ENCODE peak calls at places on chromosomes 11 and 22, in eight cellular contexts. K, Q, E, A, I, B, S and G are unnamed samples.

GRCh38 chr11:3826721-3827120 is 14.0 kb downstream of the RHOG start:
- DNase-seq in K (no peak), Q (no peak), E (no peak), A (no peak), I (no peak), B (no peak), S (no peak), G (no peak)

GRCh38 chr11:46694095-46694494 is 6.3 kb downstream of the ARHGAP1 start:
- DNase-seq in K (no peak), Q (no peak), E (no peak), A (no peak), I (no peak), B (no peak), S (no peak), G (no peak)

GRCh38 chr22:36151006-36151595 is 9.5 kb downstream of the APOL3 start:
- DNase-seq in K (no peak), Q (no peak), E (peak; percentile 42), A (no peak), I (no peak), B (no peak), S (peak; percentile 52), G (no peak)

GRCh38 chr22:26848244-26848920 is 191.0 kb downstream of the MIAT start:
- DNase-seq in K (no peak), Q (no peak), E (no peak), A (no peak), I (no peak), B (no peak), S (peak; percentile 75), G (no peak)

GRCh38 chr11:62140302-62141110 is 16.7 kb downstream of the INCENP start:
- DNase-seq in K (peak; percentile 23), Q (no peak), E (no peak), A (no peak), I (no peak), B (no peak), S (no peak), G (no peak)

GRCh38 chr22:23570681-23571080 is 9.4 kb downstream of the IGLL1 start:
- DNase-seq in K (no peak), Q (no peak), E (no peak), A (no peak), I (no peak), B (peak; percentile 43), S (no peak), G (no peak)

GRCh38 chr11:102240502-102240901 is 76.8 kb upstream of the BIRC3 start:
- DNase-seq in K (no peak), Q (no peak), E (no peak), A (no peak), I (no peak), B (no peak), S (peak; percentile 55), G (no peak)

GRCh38 chr11:121237686-121238658 is 54.6 kb upstream of the SC5D start:
- DNase-seq in K (no peak), Q (no peak), E (no peak), A (no peak), I (no peak), B (no peak), S (peak; percentile 54), G (no peak)

GRCh38 chr22:29306830-29307657 is 594 bp downstream of the GAS2L1 start:
- DNase-seq in K (peak; percentile 80), Q (peak; percentile 86), E (peak; percentile 67), A (peak; percentile 88), I (peak; percentile 74), B (peak; percentile 90), S (peak; percentile 83), G (no peak)

GRCh38 chr11:83724704-83725114 is 438.5 kb upstream of the CCDC90B start:
- DNase-seq in K (peak; percentile 76), Q (peak; percentile 22), E (peak; percentile 62), A (no peak), I (no peak), B (no peak), S (peak; percentile 28), G (no peak)

GRCh38 chr11:62816567-62816966 is 11.3 kb upstream of the NXF1 start:
- DNase-seq in K (no peak), Q (no peak), E (no peak), A (no peak), I (no peak), B (no peak), S (no peak), G (no peak)

GRCh38 chr11:2800655-2801531 is 84.7 kb downstream of the CDKN1C start:
- DNase-seq in K (peak; percentile 25), Q (peak; percentile 13), E (peak; percentile 13), A (peak; percentile 12), I (peak; percentile 9), B (peak; percentile 29), S (no peak), G (peak; percentile 32)

GRCh38 chr11:78419327-78419726 is 1.7 kb upstream of the GAB2 start:
- DNase-seq in K (no peak), Q (peak; percentile 81), E (no peak), A (peak; percentile 29), I (no peak), B (no peak), S (peak; percentile 99), G (no peak)

GRCh38 chr22:43539572-43540533 is 128.0 kb downstream of the MPPED1 start:
- DNase-seq in K (peak; percentile 20), Q (no peak), E (no peak), A (no peak), I (no peak), B (no peak), S (no peak), G (no peak)

GRCh38 chr11:70098936-70099335 is 20.8 kb downstream of the ANO1 start:
- DNase-seq in K (no peak), Q (no peak), E (no peak), A (no peak), I (no peak), B (no peak), S (no peak), G (peak; percentile 42)

GRCh38 chr11:106457727-106458126 is 380.3 kb downstream of the AASDHPPT start:
- DNase-seq in K (no peak), Q (no peak), E (no peak), A (no peak), I (no peak), B (no peak), S (peak; percentile 68), G (no peak)

GRCh38 chr11:26950260-26950719 is 43.6 kb upstream of the FIBIN start:
- DNase-seq in K (no peak), Q (no peak), E (no peak), A (no peak), I (no peak), B (no peak), S (peak; percentile 80), G (no peak)

GRCh38 chr11:128886401-128887119 is 4.6 kb upstream of the KCNJ5 start:
- DNase-seq in K (no peak), Q (no peak), E (no peak), A (no peak), I (no peak), B (no peak), S (no peak), G (no peak)

GRCh38 chr11:104781719-104782376 is 116.4 kb downstream of the CASP12 start:
- DNase-seq in K (peak; percentile 39), Q (no peak), E (no peak), A (no peak), I (no peak), B (no peak), S (no peak), G (no peak)

GRCh38 chr22:25334091-25334490 is 114.7 kb downstream of the CRYBB2 start:
- DNase-seq in K (peak; percentile 85), Q (no peak), E (no peak), A (peak; percentile 28), I (no peak), B (peak; percentile 73), S (peak; percentile 33), G (no peak)

GRCh38 chr11:10696797-10697620 is 3.5 kb upstream of the IRAG1 start:
- DNase-seq in K (no peak), Q (no peak), E (no peak), A (no peak), I (no peak), B (no peak), S (no peak), G (no peak)

GRCh38 chr11:10931761-10932700 is 74.2 kb upstream of the ZBED5 start:
- DNase-seq in K (no peak), Q (peak; percentile 58), E (peak; percentile 55), A (peak; percentile 26), I (no peak), B (no peak), S (peak; percentile 61), G (no peak)

GRCh38 chr11:125750629-125751028 is 4.5 kb downstream of the PATE1 start:
- DNase-seq in K (no peak), Q (no peak), E (no peak), A (no peak), I (no peak), B (no peak), S (no peak), G (no peak)
- TF ChIP-seq CTCF in K (peak; percentile 55), Q (no peak), E (no peak), A (no peak), I (no peak), B (no peak), S (no peak), G (no peak)

DNA sequence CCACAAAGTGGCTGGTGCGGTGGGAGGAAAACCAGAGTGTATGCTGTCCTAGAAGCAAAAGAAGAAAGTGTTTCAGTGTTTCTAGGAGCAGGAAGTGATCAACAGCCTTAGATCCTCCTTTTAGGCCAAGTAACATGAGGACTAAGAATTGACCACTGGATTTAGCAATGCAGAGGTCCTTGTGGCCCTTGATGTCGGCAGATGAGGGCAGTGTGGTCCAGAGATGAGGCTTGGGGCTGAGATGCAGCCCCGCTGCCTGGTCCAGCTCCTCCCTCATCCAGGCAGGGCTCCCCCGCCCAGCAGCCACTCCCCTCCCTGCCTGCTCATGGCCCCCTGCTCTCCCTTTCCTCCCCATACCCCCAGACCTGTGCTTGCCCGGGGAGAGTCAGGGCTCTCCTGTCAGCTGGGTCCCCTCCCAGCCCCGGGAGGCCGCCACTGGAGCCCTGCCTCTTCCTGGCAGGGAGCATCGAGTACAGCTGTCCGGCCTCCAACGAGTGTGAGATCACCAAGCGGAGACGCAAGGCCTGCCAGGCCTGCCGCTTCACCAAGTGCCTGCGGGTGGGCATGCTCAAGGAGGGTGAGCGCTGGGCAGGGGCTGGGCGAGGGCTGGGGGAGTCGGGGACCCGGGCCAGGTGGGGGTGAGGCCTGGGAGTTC is 3.7 kb downstream of the TRMT112 start:
- DNase-seq in K (no peak), Q (peak; percentile 67), E (no peak), A (peak; percentile 69), I (no peak), B (no peak), S (peak; percentile 42), G (peak; percentile 67)
- H3K4me1 ChIP-seq in K (no peaks in the 10 kb centered on the region), Q (peaks cover 2% of the 10 kb centered on the region), E (peaks cover 6% of the 10 kb centered on the region), A (peaks cover 68% of the 10 kb centered on the region), I (peaks cover 12% of the 10 kb centered on the region), B (no peaks in the 10 kb centered on the region), S (no peaks in the 10 kb centered on the region), G (peaks cover 8% of the 10 kb centered on the region)

DNA sequence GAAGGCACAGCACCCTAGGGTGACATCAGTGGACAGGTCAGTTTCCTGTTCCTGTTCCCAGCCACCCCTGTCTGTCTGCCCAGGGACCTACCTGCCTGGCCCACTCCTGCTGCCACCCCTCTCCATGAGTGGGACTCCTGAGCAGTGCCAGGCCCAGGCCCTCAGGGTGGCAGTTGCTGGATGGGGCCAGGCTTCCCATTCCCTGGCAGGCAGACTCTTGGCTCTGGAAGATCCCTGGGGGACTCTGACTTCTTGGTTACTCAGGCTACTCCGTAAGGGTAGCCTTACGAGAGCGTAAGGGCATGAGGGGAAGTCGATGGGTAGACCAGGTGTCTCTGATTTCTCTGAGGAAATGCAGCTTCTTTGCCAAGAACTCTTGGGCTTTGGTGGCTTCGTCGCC is 2.7 kb downstream of the TAGLN start:
- DNase-seq in K (no peak), Q (no peak), E (no peak), A (no peak), I (no peak), B (no peak), S (peak; percentile 55), G (no peak)
- H3K27ac ChIP-seq in K (no peak overlapping the region), Q (peak overlapping the region; percentile 50), E (peak overlapping the region; percentile 94), A (peak overlapping the region; percentile 78), I (peak overlapping the region; percentile 88), B (peak overlapping the region; percentile 62), S (peak overlapping the region; percentile 17), G (no peak overlapping the region)

GRCh38 chr11:72534859-72535547 is 100.7 kb upstream of the CLPB start:
- DNase-seq in K (peak; percentile 55), Q (no peak), E (no peak), A (no peak), I (no peak), B (no peak), S (no peak), G (no peak)
- TF ChIP-seq CTCF in K (peak; percentile 63), Q (no peak), E (no peak), A (no peak), I (no peak), B (no peak), S (no peak), G (no peak)